ENCODE peak calls at places on chromosomes 4 and X, in five cellular contexts. G is left ventricle myocardium inferior, B is astrocyte of the spinal cord, N is hepatocyte, L is brain microvascular endothelial cell. K is an unnamed sample.

GRCh38 chr4:155403886-155404285 is 27.1 kb upstream of the MAP9 start:
- DNase-seq in L (peak; percentile 11), N (peak; percentile 47), G (no peak), B (peak; percentile 59), K (no peak)

GRCh38 chr4:25694466-25694865 is 38.8 kb downstream of the SLC34A2 start:
- DNase-seq in N (peak; percentile 38), G (no peak), B (no peak), L (peak; percentile 39), K (no peak)

GRCh38 chrX:150058728-150059127 is 120.4 kb upstream of the EOLA2 start:
- DNase-seq in N (no peak), B (no peak), L (no peak), G (no peak), K (no peak)

GRCh38 chr4:61938250-61938846 is 738.2 kb downstream of the ADGRL3 start:
- DNase-seq in B (no peak), G (no peak), N (no peak), L (no peak), K (no peak)

GRCh38 chr4:139611391-139611790 is 54.2 kb upstream of the MGST2 start:
- DNase-seq in G (no peak), L (no peak), B (no peak), N (no peak), K (no peak)

GRCh38 chr4:55906999-55907398 is 41.7 kb upstream of the CEP135 start:
- DNase-seq in L (no peak), G (no peak), N (no peak), B (no peak), K (no peak)

GRCh38 chr4:10462876-10463275 is 5.7 kb upstream of the ZNF518B start:
- DNase-seq in L (no peak), G (no peak), B (no peak), N (no peak), K (no peak)

GRCh38 chrX:13499736-13500135 is 69.7 kb upstream of the EGFL6 start:
- DNase-seq in G (no peak), L (no peak), B (no peak), N (no peak), K (no peak)

GRCh38 chrX:9464435-9465371 is at the start of gene TBL1X:
- DNase-seq in B (peak; percentile 27), L (no peak), G (peak; percentile 64), N (peak; percentile 77), K (no peak)

GRCh38 chr4:37798616-37799015 is 27.9 kb upstream of the PGM2 start:
- DNase-seq in B (no peak), L (no peak), G (no peak), N (no peak), K (no peak)

GRCh38 chr4:6010789-6011188 is 7.4 kb downstream of the C4orf50 start:
- DNase-seq in L (no peak), N (no peak), B (no peak), G (no peak), K (no peak)

GRCh38 chr4:48565362-48566083 is 75.5 kb downstream of the ZAR1 start:
- DNase-seq in L (no peak), B (no peak), N (no peak), G (no peak), K (no peak)
- TF ChIP-seq CTCF in L (no peak), B (no peak), N (no peak), G (no peak), K (no peak)

DNA sequence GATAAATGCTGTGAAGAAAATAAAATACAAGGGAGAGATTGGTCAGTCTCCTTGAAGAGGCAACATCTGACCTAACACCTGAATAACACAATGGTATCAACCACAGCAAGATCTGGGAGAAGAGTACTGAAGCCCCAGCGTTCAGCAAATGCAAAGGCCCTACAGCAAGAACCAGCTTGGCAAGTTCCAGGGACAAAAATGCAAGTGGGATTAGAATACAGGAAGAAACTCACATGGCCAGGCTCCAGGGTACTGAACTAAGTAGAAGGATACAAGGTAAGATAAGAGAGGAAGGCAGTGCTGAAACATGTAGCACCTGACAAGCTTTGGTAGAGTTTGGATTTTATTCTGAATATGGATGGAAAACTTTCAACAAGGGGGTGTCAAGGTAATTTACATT is 3.6 kb downstream of the SMIM14 start:
- DNase-seq in L (no peak), N (peak; percentile 30), B (no peak), G (no peak), K (no peak)
- H3K4me3 ChIP-seq in L (no peak overlapping the region), N (no peak overlapping the region), B (no peak overlapping the region), G (no peak overlapping the region), K (no peak overlapping the region)

DNA sequence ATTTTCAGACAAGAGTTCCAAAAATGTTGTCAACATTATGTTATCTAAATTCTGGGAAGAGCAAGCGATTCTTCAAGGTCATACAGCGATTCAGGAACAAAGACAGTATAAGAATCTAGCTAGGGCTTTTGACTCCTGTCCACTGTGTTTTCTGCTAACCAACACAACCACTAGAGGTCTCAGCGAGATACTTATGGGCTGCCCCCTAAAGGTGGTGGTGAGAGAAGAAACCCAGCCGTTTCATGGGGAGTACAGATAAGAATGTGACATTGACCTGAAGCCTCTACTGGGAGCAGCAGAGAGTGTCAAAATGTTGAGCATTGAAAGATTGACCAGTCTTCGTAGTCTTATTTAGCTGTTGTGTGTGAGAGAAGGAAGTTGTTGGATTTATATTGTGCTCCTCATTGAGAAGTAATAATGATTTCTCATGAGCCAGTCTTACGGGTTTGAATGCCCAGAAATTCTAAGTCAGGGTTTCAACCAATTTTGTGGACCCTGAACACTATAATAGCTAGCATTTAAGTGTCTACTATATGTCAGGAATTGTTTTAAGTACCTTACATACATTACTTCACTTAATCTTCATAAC is 168.3 kb downstream of the SPRY1 start:
- DNase-seq in B (peak; percentile 58), G (no peak), N (peak; percentile 83), L (peak; percentile 63), K (no peak)
- TF ChIP-seq CTCF in B (peak; percentile 81), G (peak; percentile 84), N (peak; percentile 69), L (peak; percentile 97), K (peak; percentile 84)

GRCh38 chr4:174538123-174538875 is 16.0 kb upstream of the HPGD start:
- DNase-seq in N (peak; percentile 6), B (no peak), G (no peak), L (no peak), K (no peak)

GRCh38 chr4:174537634-174538033 is 15.3 kb upstream of the HPGD start:
- DNase-seq in B (no peak), G (no peak), L (no peak), N (no peak), K (no peak)

GRCh38 chr4:174540175-174540574 is 17.9 kb upstream of the HPGD start:
- DNase-seq in L (no peak), B (no peak), N (no peak), G (no peak), K (no peak)

GRCh38 chr4:174539571-174539970 is 17.3 kb upstream of the HPGD start:
- DNase-seq in N (no peak), G (no peak), L (no peak), B (no peak), K (no peak)

GRCh38 chr4:174538876-174539250 is 16.6 kb upstream of the HPGD start:
- DNase-seq in B (no peak), L (no peak), G (no peak), N (no peak), K (no peak)
- H3K4me3 ChIP-seq in B (no peak overlapping the region), L (no peak overlapping the region), G (no peak overlapping the region), N (no peak overlapping the region), K (no peak overlapping the region)

K was measured in AG04449.